ENCODE peak calls at places on chromosomes 2 and 18, in four cellular contexts. D is H1, F is HCT116, S is GM12878. N is an unnamed sample.

GRCh38 chr18:10487161-10487560 is 32.7 kb downstream of the APCDD1 start:
- DNase-seq in D (no peak), F (no peak), S (no peak), N (no peak)

GRCh38 chr2:205748660-205749059 is 66.4 kb downstream of the NRP2 start:
- DNase-seq in D (peak; percentile 44), F (no peak), S (no peak), N (no peak)

GRCh38 chr2:177397501-177398289 is 5.1 kb downstream of the AGPS start:
- DNase-seq in D (no peak), F (no peak), S (no peak), N (no peak)

GRCh38 chr18:6355789-6356589 is 58.7 kb downstream of the L3MBTL4 start:
- DNase-seq in D (no peak), F (no peak), S (no peak), N (no peak)

GRCh38 chr2:215793747-215794595 is 219.4 kb downstream of the MREG start:
- DNase-seq in D (no peak), F (peak; percentile 39), S (peak; percentile 56), N (peak; percentile 73)

GRCh38 chr18:73861771-73862170 is 285.9 kb downstream of the FBXO15 start:
- DNase-seq in D (no peak), F (no peak), S (no peak), N (no peak)

GRCh38 chr18:60372598-60372997 is at the start of gene MC4R:
- DNase-seq in D (no peak), F (peak; percentile 48), S (no peak), N (no peak)

GRCh38 chr18:3998698-3999333 is 456.3 kb downstream of the DLGAP1 start:
- DNase-seq in D (no peak), F (peak; percentile 43), S (no peak), N (peak; percentile 23)

GRCh38 chr18:78994000-78994399 is 14.4 kb downstream of the SALL3 start:
- DNase-seq in D (no peak), F (no peak), S (no peak), N (no peak)

GRCh38 chr18:44840053-44840826 is 159.6 kb downstream of the SETBP1 start:
- DNase-seq in D (no peak), F (no peak), S (no peak), N (no peak)

GRCh38 chr2:160308476-160308875 is 108.4 kb upstream of the ITGB6 start:
- DNase-seq in D (no peak), F (no peak), S (no peak), N (no peak)

GRCh38 chr18:50183556-50183955 is 11.4 kb downstream of the MYO5B start:
- DNase-seq in D (no peak), F (peak; percentile 46), S (no peak), N (no peak)

GRCh38 chr18:57435851-57436192 is 648 bp downstream of the ONECUT2 start:
- DNase-seq in D (no peak), F (no peak), S (no peak), N (no peak)

GRCh38 chr2:128500136-128500800 is 181.6 kb upstream of the HS6ST1 start:
- DNase-seq in D (no peak), F (no peak), S (no peak), N (no peak)

GRCh38 chr2:18045230-18045629 is 166.8 kb downstream of the KCNS3 start:
- DNase-seq in D (no peak), F (no peak), S (no peak), N (no peak)

GRCh38 chr18:77063256-77063655 is 69.3 kb downstream of the MBP start:
- DNase-seq in D (no peak), F (no peak), S (peak; percentile 69), N (no peak)
- TF ChIP-seq EGR1 in D (no peak), F (no peak), S (no peak), N (no peak)

GRCh38 chr2:182521453-182522427 is 94.9 kb upstream of the PDE1A start:
- DNase-seq in D (no peak), F (no peak), S (no peak), N (no peak)
- TF ChIP-seq EGR1 in D (no peak), F (no peak), S (no peak), N (no peak)

GRCh38 chr2:10286216-10287037 is 16.3 kb upstream of the HPCAL1 start:
- DNase-seq in D (no peak), F (no peak), S (no peak), N (no peak)

GRCh38 chr2:10284108-10284870 is 18.4 kb upstream of the HPCAL1 start:
- DNase-seq in D (no peak), F (no peak), S (no peak), N (no peak)

GRCh38 chr2:10285191-10285577 is 17.5 kb upstream of the HPCAL1 start:
- DNase-seq in D (no peak), F (no peak), S (no peak), N (no peak)

GRCh38 chr2:10287766-10288165 is 14.9 kb upstream of the HPCAL1 start:
- DNase-seq in D (no peak), F (no peak), S (no peak), N (no peak)

DNA sequence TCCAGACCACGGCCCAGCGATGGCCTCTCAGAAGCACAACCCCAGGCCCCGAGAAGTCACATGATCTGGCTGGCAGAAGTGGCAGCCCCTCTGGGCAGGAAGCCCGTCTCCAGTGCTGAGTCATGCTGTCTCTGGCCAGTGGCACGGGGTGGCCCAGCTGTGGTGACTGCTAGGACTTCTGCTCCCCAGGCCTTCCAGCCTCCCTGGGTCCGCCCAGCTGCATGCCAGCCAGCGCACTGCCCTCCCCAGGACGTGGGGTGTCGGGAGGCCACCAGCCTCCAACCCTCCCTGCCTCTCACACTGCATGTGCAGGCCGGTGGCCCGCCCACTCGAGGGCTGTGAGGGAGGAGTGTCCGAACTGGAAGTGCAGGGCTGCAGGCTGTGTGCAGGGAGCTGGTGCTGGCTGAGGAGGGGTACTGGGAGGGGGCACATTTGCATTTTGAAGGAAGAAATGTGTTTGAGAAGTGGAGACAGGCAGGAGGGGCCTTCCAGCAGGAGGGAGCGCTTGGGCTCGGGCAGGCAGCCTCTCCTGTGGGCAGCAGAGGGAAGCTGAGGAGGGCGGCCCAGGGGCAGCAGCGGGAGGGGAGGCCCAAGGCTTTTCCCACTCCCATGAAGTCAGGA is 17.0 kb upstream of the HPCAL1 start:
- DNase-seq in D (no peak), F (peak; percentile 71), S (no peak), N (no peak)
- TF ChIP-seq EGR1 in D (no peak), F (no peak), S (no peak), N (peak; percentile 61)

DNA sequence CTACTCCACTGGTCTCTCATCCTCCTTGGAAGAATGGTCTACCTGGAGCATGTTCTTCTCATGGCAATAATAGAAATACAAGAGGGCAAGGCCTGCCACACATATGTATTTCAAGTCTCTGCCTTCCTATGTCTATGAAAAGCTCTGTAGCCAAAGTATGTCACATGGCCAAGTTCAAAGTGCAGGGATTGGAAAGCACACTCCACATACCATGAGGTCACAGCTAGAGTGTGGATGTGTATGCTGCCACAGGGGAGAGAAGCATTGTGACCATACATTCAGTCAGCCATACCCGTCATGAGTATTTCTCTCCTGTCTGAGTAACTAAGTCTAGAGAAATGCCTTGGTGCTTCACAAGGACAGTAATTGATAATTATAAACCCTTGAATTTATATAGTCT is 8.8 kb upstream of the EIF2AK3 start:
- DNase-seq in D (no peak), F (no peak), S (no peak), N (no peak)
- TF ChIP-seq EGR1 in D (no peak), F (no peak), S (no peak), N (no peak)

GRCh38 chr2:41910126-41910525 is 137.7 kb upstream of the PKDCC start:
- DNase-seq in D (no peak), F (no peak), S (no peak), N (no peak)
- TF ChIP-seq EGR1 in D (no peak), F (no peak), S (no peak), N (no peak)

DNA sequence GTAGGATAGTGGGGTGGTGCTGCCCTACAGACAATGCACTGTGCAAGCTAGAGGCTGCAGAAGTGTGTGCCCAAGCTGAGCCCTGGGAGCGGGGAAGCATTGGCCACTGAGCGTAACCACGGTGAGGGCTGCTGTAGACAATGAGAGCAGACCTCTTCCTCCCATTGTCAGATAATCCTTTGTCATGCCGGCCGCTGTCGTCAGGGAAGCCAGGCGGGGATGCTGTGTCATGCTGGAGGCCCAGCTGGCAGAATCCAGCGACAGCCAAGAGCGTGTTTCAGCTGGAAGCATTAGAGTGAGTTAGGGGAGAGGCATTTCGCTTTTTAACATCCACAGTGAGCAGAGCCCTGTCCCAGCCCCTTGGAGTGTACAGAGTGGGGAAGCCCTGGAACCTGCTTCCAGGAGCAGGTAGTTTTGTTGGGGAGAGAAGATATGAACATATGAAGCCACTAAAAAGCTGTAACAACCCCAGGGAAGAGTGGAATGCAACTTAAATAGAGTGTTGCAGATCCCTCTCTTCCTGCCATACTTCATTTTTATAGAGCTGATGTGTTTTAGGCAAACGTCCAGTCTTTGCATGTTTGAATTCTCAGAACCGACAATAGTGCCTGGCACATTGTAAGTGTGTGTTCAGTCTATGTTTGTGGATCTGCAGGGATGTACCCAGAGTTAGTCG is 7.0 kb downstream of the CTIF start:
- DNase-seq in D (no peak), F (no peak), S (no peak), N (peak; percentile 42)
- TF ChIP-seq EGR1 in D (no peak), F (no peak), S (no peak), N (no peak)

GRCh38 chr2:219736196-219736595 is 108.8 kb downstream of the SLC4A3 start:
- DNase-seq in D (no peak), F (peak; percentile 44), S (no peak), N (peak; percentile 25)
- TF ChIP-seq EGR1 in D (no peak), F (no peak), S (no peak), N (no peak)

GRCh38 chr2:46315103-46315890 is 18.1 kb downstream of the EPAS1 start:
- DNase-seq in D (no peak), F (peak; percentile 52), S (no peak), N (peak; percentile 76)
- TF ChIP-seq EGR1 in D (no peak), F (peak; percentile 61), S (no peak), N (peak; percentile 89)

DNA sequence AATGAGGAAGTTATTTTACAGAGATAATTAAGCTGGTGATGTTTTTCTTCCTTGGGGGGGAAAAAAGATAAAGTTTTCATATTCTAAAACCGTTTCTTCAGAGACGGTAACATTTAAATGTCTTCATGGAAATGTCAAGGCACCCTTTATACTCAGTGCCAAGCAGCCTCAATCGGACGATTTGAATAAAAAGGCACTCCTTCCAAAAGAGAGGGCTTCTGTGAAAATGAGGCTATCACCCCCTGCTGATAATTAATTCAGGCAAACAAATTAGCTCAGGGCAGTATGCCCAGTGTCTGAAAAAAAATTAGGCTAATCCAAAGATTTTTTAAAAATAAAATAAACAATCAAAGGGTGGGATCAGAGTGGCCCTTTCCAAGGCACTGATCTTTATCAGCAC is 150.9 kb upstream of the PID1 start:
- DNase-seq in D (no peak), F (no peak), S (no peak), N (no peak)
- TF ChIP-seq EGR1 in D (no peak), F (no peak), S (no peak), N (no peak)

N was measured in K562.